ENCODE peak calls at places on chromosomes 16 and 17, in ten cellular contexts. J is stimulated activated CD8-positive, alpha-beta memory T cell treated with anti-CD3 and anti-CD28 coated beads, Interleukin-12 subunit alpha, Interleukin-12 subunit beta, amount 100 ng/mL, for 4 hours; G is activated T-helper 9 cell treated with anti-CD3 and anti-CD28 coated beads, Interleukin-2, amount 50 U/mL, for 16 hours; M is posterior vena cava; F is fibroblast of lung; Q is HFFc6; X is choroid plexus epithelial cell; P is neuronal stem cell; I is astrocyte of the cerebellum; O is activated B cell treated with CpG ODN at 0.5 μM for 24 hours. S is an unnamed sample.

GRCh38 chr17:73939808-73940207 is 263.7 kb upstream of the RPL38 start:
- DNase-seq in J (no peak), G (no peak), M (no peak), F (no peak), Q (no peak), X (no peak), P (no peak), I (no peak), O (no peak), S (no peak)

GRCh38 chr17:65198653-65199382 is 61.6 kb downstream of the RGS9 start:
- DNase-seq in J (no peak), G (no peak), M (no peak), F (peak; percentile 78), Q (peak; percentile 58), X (peak; percentile 82), P (peak; percentile 52), I (peak; percentile 37), O (no peak), S (peak; percentile 37)

GRCh38 chr17:77473615-77474226 is 333.0 kb downstream of the SEC14L1 start:
- DNase-seq in J (no peak), G (no peak), M (no peak), F (no peak), Q (no peak), X (no peak), P (no peak), I (no peak), O (no peak), S (no peak)

GRCh38 chr17:69597898-69598692 is 183.6 kb downstream of the MAP2K6 start:
- DNase-seq in J (no peak), G (no peak), M (no peak), F (peak; percentile 34), Q (peak; percentile 64), X (peak; percentile 59), P (no peak), I (no peak), O (no peak), S (peak; percentile 39)

GRCh38 chr17:81683208-81683583 is 401 bp downstream of the ARL16 start:
- DNase-seq in J (no peak), G (no peak), M (no peak), F (no peak), Q (no peak), X (no peak), P (no peak), I (no peak), O (no peak), S (no peak)

GRCh38 chr17:48486557-48486956 is 44.3 kb downstream of the HOXB1 start:
- DNase-seq in J (no peak), G (no peak), M (no peak), F (peak; percentile 97), Q (peak; percentile 91), X (peak; percentile 98), P (no peak), I (peak; percentile 100), O (no peak), S (peak; percentile 98)

GRCh38 chr17:34725008-34725407 is 145.6 kb downstream of the TMEM132E start:
- DNase-seq in J (no peak), G (no peak), M (no peak), F (no peak), Q (no peak), X (no peak), P (no peak), I (no peak), O (no peak), S (no peak)

GRCh38 chr17:37255434-37255833 is 120.4 kb upstream of the C17orf78 start:
- DNase-seq in J (no peak), G (no peak), M (no peak), F (no peak), Q (no peak), X (peak; percentile 14), P (no peak), I (no peak), O (no peak), S (no peak)

GRCh38 chr17:5794881-5795486 is 210.7 kb upstream of the NLRP1 start:
- DNase-seq in J (no peak), G (no peak), M (no peak), F (no peak), Q (no peak), X (no peak), P (no peak), I (no peak), O (no peak), S (no peak)

GRCh38 chr16:58077796-58078195 is 51.4 kb downstream of the CFAP20 start:
- DNase-seq in J (no peak), G (no peak), M (peak; percentile 46), F (no peak), Q (no peak), X (no peak), P (no peak), I (no peak), O (no peak), S (no peak)

GRCh38 chr17:40550608-40551007 is 14.7 kb downstream of the CCR7 start:
- DNase-seq in J (no peak), G (no peak), M (peak; percentile 94), F (peak; percentile 93), Q (peak; percentile 44), X (peak; percentile 95), P (no peak), I (no peak), O (peak; percentile 16), S (no peak)

GRCh38 chr16:87344931-87345631 is 27.9 kb upstream of the C16orf95 start:
- DNase-seq in J (peak; percentile 29), G (peak; percentile 22), M (no peak), F (no peak), Q (no peak), X (peak; percentile 55), P (no peak), I (no peak), O (no peak), S (no peak)

GRCh38 chr17:36008998-36009665 is 7.8 kb upstream of the CCL15 start:
- DNase-seq in J (no peak), G (no peak), M (no peak), F (peak; percentile 12), Q (no peak), X (peak; percentile 27), P (no peak), I (no peak), O (no peak), S (no peak)

GRCh38 chr16:69286941-69287713 is 24.0 kb upstream of the VPS4A start:
- DNase-seq in J (no peak), G (no peak), M (peak; percentile 90), F (peak; percentile 89), Q (peak; percentile 61), X (peak; percentile 90), P (peak; percentile 18), I (peak; percentile 72), O (no peak), S (no peak)

GRCh38 chr17:76268015-76268749 is 3.0 kb downstream of the UBALD2 start:
- DNase-seq in J (peak; percentile 66), G (peak; percentile 68), M (peak; percentile 96), F (peak; percentile 75), Q (peak; percentile 48), X (peak; percentile 88), P (no peak), I (peak; percentile 37), O (peak; percentile 56), S (no peak)

GRCh38 chr16:12503201-12503600 is 300.5 kb downstream of the CPPED1 start:
- DNase-seq in J (no peak), G (no peak), M (no peak), F (no peak), Q (no peak), X (no peak), P (no peak), I (no peak), O (no peak), S (no peak)

GRCh38 chr17:71633391-71633849 is 487.4 kb upstream of the SOX9 start:
- DNase-seq in J (no peak), G (no peak), M (no peak), F (peak; percentile 64), Q (peak; percentile 90), X (peak; percentile 83), P (no peak), I (peak; percentile 60), O (no peak), S (peak; percentile 90)

S was measured in kidney epithelial cell.